ENCODE peak calls at places on chromosomes 4 and X, in four cellular contexts. G, H, X and W are unnamed samples.

GRCh38 chr4:144582105-144582850 is 63.7 kb upstream of the HHIP start:
- DNase-seq in G (no peak), H (no peak), X (no peak), W (no peak)

GRCh38 chr4:87679449-87680169 is 29.5 kb downstream of the DMP1 start:
- DNase-seq in G (peak; percentile 34), H (peak; percentile 61), X (peak; percentile 50), W (no peak)

GRCh38 chr4:168139336-168139735 is 47.0 kb downstream of the ANXA10 start:
- DNase-seq in G (no peak), H (no peak), X (no peak), W (no peak)

GRCh38 chr4:25978327-25978726 is 64.3 kb downstream of the SMIM20 start:
- DNase-seq in G (no peak), H (no peak), X (no peak), W (no peak)

GRCh38 chrX:43176686-43177085 is 398.7 kb upstream of the PPP1R2C start:
- DNase-seq in G (no peak), H (no peak), X (no peak), W (no peak)

GRCh38 chr4:76090241-76090691 is 15.8 kb downstream of the ART3 start:
- DNase-seq in G (no peak), H (no peak), X (no peak), W (no peak)

GRCh38 chr4:61003301-61003700 is 196.8 kb upstream of the ADGRL3 start:
- DNase-seq in G (no peak), H (no peak), X (no peak), W (no peak)

GRCh38 chrX:150507251-150507856 is 61.1 kb upstream of the MTM1 start:
- DNase-seq in G (no peak), H (no peak), X (no peak), W (peak; percentile 40)